ENCODE peak calls at places on chromosomes 3 and 15, in four cellular contexts. N, D, A and X are unnamed samples.

GRCh38 chr3:60765788-60766187 is 485.5 kb downstream of the FHIT start:
- DNase-seq in N (no peak), D (no peak), A (no peak), X (no peak)

GRCh38 chr3:141302364-141303141 is 65.8 kb upstream of the ZBTB38 start:
- DNase-seq in N (no peak), D (peak; percentile 75), A (no peak), X (peak; percentile 45)

GRCh38 chr15:56341201-56341600 is 24.0 kb upstream of the TEX9 start:
- DNase-seq in N (no peak), D (no peak), A (no peak), X (no peak)

GRCh38 chr3:12437861-12438260 is 46.4 kb upstream of the TSEN2 start:
- DNase-seq in N (no peak), D (no peak), A (no peak), X (no peak)

GRCh38 chr3:40225116-40225515 is 84.4 kb upstream of the EIF1B start:
- DNase-seq in N (no peak), D (no peak), A (no peak), X (no peak)

GRCh38 chr15:35141743-35142356 is 56.8 kb upstream of the NANOGP8 start:
- DNase-seq in N (no peak), D (peak; percentile 96), A (no peak), X (no peak)

GRCh38 chr3:114451561-114452018 is 157.8 kb downstream of the TIGIT start:
- DNase-seq in N (no peak), D (peak; percentile 74), A (peak; percentile 65), X (no peak)

GRCh38 chr3:110871869-110872268 is 199.7 kb upstream of the NECTIN3 start:
- DNase-seq in N (no peak), D (no peak), A (no peak), X (no peak)

GRCh38 chr3:170585008-170585936 is 603 bp downstream of the SLC7A14 start:
- DNase-seq in N (no peak), D (peak; percentile 11), A (no peak), X (no peak)

GRCh38 chr15:84969257-84969656 is 12.4 kb upstream of the PDE8A start:
- DNase-seq in N (no peak), D (no peak), A (no peak), X (no peak)

GRCh38 chr15:51077565-51078153 is 17.0 kb downstream of the TNFAIP8L3 start:
- DNase-seq in N (peak; percentile 48), D (no peak), A (peak; percentile 68), X (no peak)

GRCh38 chr3:126360714-126361060 is 3.5 kb upstream of the KLF15 start:
- DNase-seq in N (no peak), D (no peak), A (no peak), X (no peak)

GRCh38 chr15:99138491-99138982 is 33.7 kb downstream of the SYNM start:
- DNase-seq in N (no peak), D (no peak), A (no peak), X (no peak)

GRCh38 chr15:41971089-41971892 is 1.1 kb downstream of the EHD4 start:
- DNase-seq in N (peak; percentile 89), D (peak; percentile 71), A (peak; percentile 79), X (peak; percentile 73)

GRCh38 chr3:179432021-179432420 is 19.2 kb downstream of the GNB4 start:
- DNase-seq in N (peak; percentile 40), D (no peak), A (peak; percentile 61), X (no peak)

GRCh38 chr3:122358633-122359032 is 24.4 kb downstream of the MIX23 start:
- DNase-seq in N (no peak), D (no peak), A (no peak), X (no peak)

GRCh38 chr3:56389213-56389830 is 78.9 kb downstream of the ERC2 start:
- DNase-seq in N (no peak), D (no peak), A (no peak), X (no peak)

GRCh38 chr3:121914081-121914998 is 20.1 kb downstream of the SLC15A2 start:
- DNase-seq in N (no peak), D (no peak), A (no peak), X (no peak)

DNA sequence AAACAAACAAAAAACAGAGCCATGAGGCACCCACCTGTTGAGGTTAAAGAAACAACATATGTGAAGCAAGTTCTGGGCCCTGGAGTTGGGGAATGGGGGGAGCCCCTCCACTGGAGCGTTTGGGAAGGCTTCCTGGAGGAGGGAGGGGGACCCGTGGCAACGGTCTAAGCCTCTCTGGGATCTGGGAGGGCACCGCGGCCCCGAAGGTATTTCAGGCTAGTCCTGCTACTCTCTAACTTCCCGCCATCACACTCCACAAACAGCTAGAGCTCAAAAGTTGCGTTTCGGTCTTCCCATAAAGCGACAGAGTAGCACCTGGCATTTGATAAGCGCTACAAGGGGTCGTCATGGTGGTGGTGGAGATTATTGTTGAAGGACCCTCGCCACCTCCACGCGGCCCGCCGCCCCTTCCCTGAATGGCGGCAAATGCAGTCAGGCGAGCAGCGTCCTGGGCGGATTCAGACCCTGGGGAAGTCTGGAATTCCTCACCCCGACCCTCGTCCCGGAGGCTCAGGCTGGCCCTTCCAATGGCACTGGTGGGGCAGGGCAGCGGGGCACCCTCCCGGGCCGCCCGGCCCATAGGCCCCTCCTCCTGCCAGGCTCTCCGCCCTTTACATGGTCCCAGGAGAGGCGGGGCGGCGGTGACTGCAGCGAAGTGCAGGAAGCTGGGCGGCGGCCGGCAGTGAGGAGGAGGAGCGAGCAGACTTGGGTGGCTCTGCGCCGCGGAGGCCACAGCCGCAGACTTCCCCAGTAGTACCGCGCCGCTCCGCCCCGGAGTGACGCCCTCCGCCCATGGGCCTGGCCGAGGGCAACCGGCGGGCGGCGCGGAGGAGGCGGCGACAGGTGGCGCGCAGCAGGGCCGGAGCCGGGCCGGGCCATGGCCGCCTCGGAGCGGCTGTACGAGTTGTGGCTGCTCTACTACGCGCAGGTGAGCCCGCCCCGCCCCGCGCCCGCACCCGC is at the start of gene NBEAL2:
- DNase-seq in N (peak; percentile 75), D (peak; percentile 84), A (peak; percentile 98), X (peak; percentile 97)
- TF ChIP-seq POLR2A in N (peak; percentile 84), D (no peak), A (peak; percentile 91), X (peak; percentile 18)

GRCh38 chr3:185961675-185962232 is 23.9 kb upstream of the TRA2B start:
- DNase-seq in N (no peak), D (no peak), A (no peak), X (no peak)

GRCh38 chr3:185954366-185954723 is 16.5 kb upstream of the TRA2B start:
- DNase-seq in N (no peak), D (peak; percentile 59), A (no peak), X (no peak)

GRCh38 chr3:185958626-185959025 is 20.8 kb upstream of the TRA2B start:
- DNase-seq in N (no peak), D (peak; percentile 24), A (no peak), X (no peak)

GRCh38 chr3:185960518-185961288 is 22.9 kb upstream of the TRA2B start:
- DNase-seq in N (no peak), D (no peak), A (no peak), X (no peak)

GRCh38 chr3:185959609-185960517 is 22.0 kb upstream of the TRA2B start:
- DNase-seq in N (no peak), D (peak; percentile 89), A (peak; percentile 70), X (peak; percentile 51)
- TF ChIP-seq POLR2A in N (no peak), D (peak; percentile 69), A (peak; percentile 37), X (no peak)

DNA sequence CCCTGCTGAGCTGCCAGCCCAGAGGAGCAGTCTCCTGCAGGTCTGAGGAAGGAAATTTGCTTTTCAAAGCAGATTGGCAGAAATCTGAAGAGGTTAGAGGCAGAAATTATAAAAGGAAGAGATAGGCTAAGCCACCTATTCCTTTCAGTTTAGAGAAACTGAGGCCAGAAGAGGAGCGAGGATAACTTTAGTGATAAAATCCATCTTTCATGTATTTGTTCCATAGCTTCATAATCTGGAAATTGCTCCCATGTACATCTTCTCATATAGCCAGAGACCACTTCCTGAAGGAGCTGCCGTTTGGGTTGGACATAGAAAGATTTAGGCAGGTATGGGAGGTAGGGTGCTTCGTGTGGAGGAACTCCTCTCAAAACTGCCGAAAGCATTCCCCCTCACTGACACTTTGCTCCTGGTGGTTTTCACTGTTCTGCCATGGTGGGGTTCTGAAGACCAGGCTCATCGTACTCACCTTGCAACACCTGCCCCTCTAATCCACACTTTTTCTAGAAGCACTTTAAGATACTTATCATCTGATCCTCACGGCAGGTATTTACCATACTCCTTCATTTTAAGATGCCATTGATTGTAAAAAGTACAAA is 670 bp upstream of the ACAP2 start:
- DNase-seq in N (no peak), D (no peak), A (no peak), X (no peak)
- TF ChIP-seq POLR2A in N (no peak), D (no peak), A (no peak), X (peak; percentile 37)

GRCh38 chr15:73631915-73632669 is 1.1 kb downstream of the NPTN start:
- DNase-seq in N (no peak), D (peak; percentile 59), A (peak; percentile 28), X (no peak)
- TF ChIP-seq POLR2A in N (no peak), D (peak; percentile 51), A (peak; percentile 44), X (no peak)